ENCODE peak calls at places on chromosome 21, in eight cellular contexts. One of them, this sample, is unnamed. For H3K9me3, the result is how much of the 10 kb centered on the place peaks cover.

GRCh38 chr21:42503711-42504110 is 7.7 kb upstream of the RSPH1 start:
- DNase-seq in tibial artery: no peak
- DNase-seq in CD8-positive, alpha-beta T cell: no peak
- DNase-seq in testis: peak
- DNase-seq in T-helper 17 cell: no peak
- DNase-seq in CD8-positive, alpha-beta memory T cell: no peak
- DNase-seq in psoas muscle: no peak
- DNase-seq in OCI-LY7: no peak
- DNase-seq in this sample: no peak

GRCh38 chr21:32137266-32137665 is 141.6 kb downstream of the MIS18A start:
- DNase-seq in CD8-positive, alpha-beta memory T cell: no peak
- DNase-seq in T-helper 17 cell: no peak
- DNase-seq in testis: no peak
- DNase-seq in OCI-LY7: no peak
- DNase-seq in psoas muscle: no peak
- DNase-seq in CD8-positive, alpha-beta T cell: no peak
- DNase-seq in tibial artery: no peak
- DNase-seq in this sample: no peak

GRCh38 chr21:38985423-38986378 is 180.0 kb downstream of the ETS2 start:
- DNase-seq in tibial artery: peak
- DNase-seq in psoas muscle: peak
- DNase-seq in OCI-LY7: no peak
- DNase-seq in CD8-positive, alpha-beta T cell: no peak
- DNase-seq in T-helper 17 cell: no peak
- DNase-seq in testis: peak
- DNase-seq in CD8-positive, alpha-beta memory T cell: no peak
- DNase-seq in this sample: no peak

GRCh38 chr21:25997788-25998611 is 172.6 kb downstream of the APP start:
- DNase-seq in psoas muscle: no peak
- DNase-seq in CD8-positive, alpha-beta T cell: no peak
- DNase-seq in T-helper 17 cell: no peak
- DNase-seq in tibial artery: no peak
- DNase-seq in testis: peak
- DNase-seq in CD8-positive, alpha-beta memory T cell: no peak
- DNase-seq in OCI-LY7: no peak
- DNase-seq in this sample: peak

GRCh38 chr21:38869946-38870345 is 64.2 kb downstream of the ETS2 start:
- DNase-seq in CD8-positive, alpha-beta T cell: no peak
- DNase-seq in tibial artery: no peak
- DNase-seq in testis: no peak
- DNase-seq in OCI-LY7: no peak
- DNase-seq in CD8-positive, alpha-beta memory T cell: no peak
- DNase-seq in T-helper 17 cell: no peak
- DNase-seq in psoas muscle: no peak
- DNase-seq in this sample: no peak

GRCh38 chr21:42690586-42690985 is 37.2 kb downstream of the PDE9A start:
- DNase-seq in CD8-positive, alpha-beta memory T cell: no peak
- DNase-seq in testis: no peak
- DNase-seq in OCI-LY7: no peak
- DNase-seq in tibial artery: peak
- DNase-seq in CD8-positive, alpha-beta T cell: no peak
- DNase-seq in psoas muscle: no peak
- DNase-seq in T-helper 17 cell: no peak
- DNase-seq in this sample: no peak

GRCh38 chr21:36704281-36704957 is 5.5 kb downstream of the SIM2 start:
- DNase-seq in psoas muscle: no peak
- DNase-seq in testis: no peak
- DNase-seq in CD8-positive, alpha-beta T cell: no peak
- DNase-seq in OCI-LY7: no peak
- DNase-seq in CD8-positive, alpha-beta memory T cell: no peak
- DNase-seq in T-helper 17 cell: no peak
- DNase-seq in tibial artery: no peak
- DNase-seq in this sample: no peak

GRCh38 chr21:16194851-16195251 is 465.1 kb downstream of the USP25 start:
- DNase-seq in OCI-LY7: no peak
- DNase-seq in tibial artery: no peak
- DNase-seq in CD8-positive, alpha-beta T cell: no peak
- DNase-seq in testis: peak
- DNase-seq in psoas muscle: no peak
- DNase-seq in T-helper 17 cell: no peak
- DNase-seq in CD8-positive, alpha-beta memory T cell: no peak
- DNase-seq in this sample: no peak

GRCh38 chr21:39556176-39556575 is 56.6 kb upstream of the B3GALT5 start:
- DNase-seq in CD8-positive, alpha-beta T cell: no peak
- DNase-seq in T-helper 17 cell: no peak
- DNase-seq in psoas muscle: no peak
- DNase-seq in testis: no peak
- DNase-seq in OCI-LY7: no peak
- DNase-seq in tibial artery: no peak
- DNase-seq in CD8-positive, alpha-beta memory T cell: no peak
- DNase-seq in this sample: peak

GRCh38 chr21:32562426-32562825 is 22.9 kb downstream of the TCP10L start:
- DNase-seq in testis: peak
- DNase-seq in psoas muscle: no peak
- DNase-seq in OCI-LY7: no peak
- DNase-seq in tibial artery: no peak
- DNase-seq in CD8-positive, alpha-beta memory T cell: no peak
- DNase-seq in CD8-positive, alpha-beta T cell: peak
- DNase-seq in T-helper 17 cell: no peak
- DNase-seq in this sample: peak

GRCh38 chr21:38900499-38900898 is 94.8 kb downstream of the ETS2 start:
- DNase-seq in T-helper 17 cell: no peak
- DNase-seq in OCI-LY7: no peak
- DNase-seq in tibial artery: no peak
- DNase-seq in psoas muscle: no peak
- DNase-seq in testis: no peak
- DNase-seq in CD8-positive, alpha-beta memory T cell: no peak
- DNase-seq in CD8-positive, alpha-beta T cell: no peak
- DNase-seq in this sample: no peak

GRCh38 chr21:25369524-25370300 is 237.6 kb downstream of the MRPL39 start:
- DNase-seq in T-helper 17 cell: no peak
- DNase-seq in testis: no peak
- DNase-seq in OCI-LY7: no peak
- DNase-seq in psoas muscle: no peak
- DNase-seq in tibial artery: no peak
- DNase-seq in CD8-positive, alpha-beta memory T cell: no peak
- DNase-seq in CD8-positive, alpha-beta T cell: no peak
- DNase-seq in this sample: no peak

GRCh38 chr21:15896501-15896900 is 166.7 kb downstream of the USP25 start:
- DNase-seq in CD8-positive, alpha-beta memory T cell: no peak
- DNase-seq in T-helper 17 cell: no peak
- DNase-seq in psoas muscle: no peak
- DNase-seq in tibial artery: no peak
- DNase-seq in CD8-positive, alpha-beta T cell: no peak
- DNase-seq in testis: no peak
- DNase-seq in OCI-LY7: no peak
- DNase-seq in this sample: no peak

GRCh38 chr21:42652527-42653491 is 612 bp upstream of the PDE9A start:
- DNase-seq in psoas muscle: peak
- DNase-seq in T-helper 17 cell: no peak
- DNase-seq in OCI-LY7: no peak
- DNase-seq in tibial artery: peak
- DNase-seq in CD8-positive, alpha-beta memory T cell: no peak
- DNase-seq in CD8-positive, alpha-beta T cell: no peak
- DNase-seq in testis: peak
- DNase-seq in this sample: peak

DNA sequence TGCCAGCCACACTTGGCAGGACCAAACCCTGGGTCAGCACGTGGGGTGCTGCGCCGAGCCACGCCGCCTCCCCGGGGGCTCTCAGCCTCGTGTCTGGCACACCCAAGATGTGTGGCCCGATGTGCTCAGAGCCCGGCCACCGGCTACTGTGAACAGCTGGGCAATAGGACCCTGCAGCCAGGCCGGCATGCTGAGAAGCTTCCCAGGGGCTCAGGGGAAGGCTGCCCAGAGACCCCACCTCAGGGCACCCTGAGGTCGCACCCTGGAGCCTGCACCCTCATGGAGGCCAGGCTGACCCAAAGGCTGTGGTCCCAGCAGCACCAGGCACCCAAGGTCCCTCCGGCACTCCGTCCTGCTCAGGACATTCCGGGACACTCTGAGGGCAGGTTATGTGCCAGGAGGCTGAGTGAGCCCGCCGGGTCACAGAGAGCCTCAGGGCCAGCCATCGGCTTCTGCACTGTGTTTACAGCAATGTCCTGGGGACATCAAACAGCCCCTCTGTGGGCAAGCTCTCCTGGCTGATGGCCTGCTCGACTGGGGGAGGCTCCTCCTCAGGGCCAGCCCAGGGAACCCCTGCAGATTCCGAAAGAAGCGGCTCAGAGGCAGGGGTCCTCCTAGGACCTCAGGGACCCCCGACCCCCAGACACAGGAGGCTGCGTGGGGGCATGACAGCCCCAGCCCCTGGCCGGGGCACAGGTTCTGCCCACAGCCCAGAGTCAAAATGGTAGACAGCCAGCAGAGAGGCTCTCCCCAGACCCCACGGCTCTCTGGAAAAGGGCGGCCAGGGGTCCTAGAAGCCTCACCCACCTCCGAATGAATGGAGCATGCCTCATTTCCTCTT is 8.3 kb downstream of the SLC19A1 start:
- DNase-seq in CD8-positive, alpha-beta memory T cell: no peak
- DNase-seq in tibial artery: peak
- DNase-seq in OCI-LY7: no peak
- DNase-seq in psoas muscle: peak
- DNase-seq in T-helper 17 cell: peak
- DNase-seq in testis: no peak
- DNase-seq in CD8-positive, alpha-beta T cell: no peak
- DNase-seq in this sample: no peak
- H3K9me3 ChIP-seq in CD8-positive, alpha-beta memory T cell: under half
- H3K9me3 ChIP-seq in tibial artery: under half
- H3K9me3 ChIP-seq in OCI-LY7: under half
- H3K9me3 ChIP-seq in psoas muscle: under half
- H3K9me3 ChIP-seq in T-helper 17 cell: under half
- H3K9me3 ChIP-seq in testis: under half
- H3K9me3 ChIP-seq in CD8-positive, alpha-beta T cell: under half
- H3K9me3 ChIP-seq in this sample: under half

DNA sequence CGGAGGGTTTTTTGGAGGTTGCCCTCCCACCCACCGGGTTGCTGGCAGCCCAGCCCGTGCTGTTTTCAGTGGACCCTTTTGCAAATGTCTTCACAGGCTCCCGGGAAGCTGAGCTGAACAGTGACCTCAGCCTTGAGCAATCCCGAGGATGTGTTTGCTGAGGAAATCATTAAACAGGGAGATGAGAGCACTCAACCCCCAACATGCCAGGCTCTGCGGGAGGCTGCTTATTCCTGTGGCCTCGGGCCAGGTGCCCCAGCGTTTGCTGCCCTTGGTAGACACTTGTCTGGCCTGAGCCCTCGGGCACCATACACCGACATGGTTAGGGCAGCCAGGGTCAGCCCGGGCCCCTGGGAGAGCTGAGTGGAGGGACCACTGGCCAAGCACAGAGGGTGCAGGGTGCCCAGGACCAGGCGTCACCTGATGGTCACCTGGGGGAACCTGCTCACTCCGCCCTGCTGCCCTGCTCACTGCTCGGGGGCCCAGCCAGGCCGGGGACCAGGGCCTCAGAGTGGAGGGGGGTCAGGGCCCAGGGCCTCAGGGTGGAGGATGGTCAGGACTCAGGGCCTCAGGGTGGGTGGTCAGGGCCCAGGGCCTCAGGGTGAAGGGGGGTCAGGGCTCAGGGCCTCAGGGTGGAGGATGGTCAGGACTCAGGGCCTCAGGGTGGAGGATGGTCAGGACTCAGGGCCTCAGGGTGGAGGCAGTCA is 42.5 kb upstream of the POFUT2 start:
- DNase-seq in tibial artery: peak
- DNase-seq in OCI-LY7: no peak
- DNase-seq in testis: no peak
- DNase-seq in CD8-positive, alpha-beta T cell: no peak
- DNase-seq in T-helper 17 cell: no peak
- DNase-seq in CD8-positive, alpha-beta memory T cell: no peak
- DNase-seq in psoas muscle: peak
- DNase-seq in this sample: no peak
- H3K9me3 ChIP-seq in tibial artery: under half
- H3K9me3 ChIP-seq in OCI-LY7: under half
- H3K9me3 ChIP-seq in testis: under half
- H3K9me3 ChIP-seq in CD8-positive, alpha-beta T cell: under half
- H3K9me3 ChIP-seq in T-helper 17 cell: under half
- H3K9me3 ChIP-seq in CD8-positive, alpha-beta memory T cell: under half
- H3K9me3 ChIP-seq in psoas muscle: under half
- H3K9me3 ChIP-seq in this sample: under half

GRCh38 chr21:10463156-10463555 is 58.2 kb upstream of the TPTE start:
- DNase-seq in testis: no peak
- DNase-seq in T-helper 17 cell: no peak
- DNase-seq in CD8-positive, alpha-beta memory T cell: no peak
- DNase-seq in tibial artery: no peak
- DNase-seq in CD8-positive, alpha-beta T cell: no peak
- DNase-seq in psoas muscle: no peak
- DNase-seq in OCI-LY7: no peak
- DNase-seq in this sample: no peak

GRCh38 chr21:10466200-10466599 is 55.2 kb upstream of the TPTE start:
- DNase-seq in OCI-LY7: no peak
- DNase-seq in T-helper 17 cell: no peak
- DNase-seq in tibial artery: no peak
- DNase-seq in testis: no peak
- DNase-seq in psoas muscle: no peak
- DNase-seq in CD8-positive, alpha-beta T cell: no peak
- DNase-seq in CD8-positive, alpha-beta memory T cell: no peak
- DNase-seq in this sample: no peak

GRCh38 chr21:10464975-10465374 is 56.4 kb upstream of the TPTE start:
- DNase-seq in testis: no peak
- DNase-seq in CD8-positive, alpha-beta T cell: no peak
- DNase-seq in OCI-LY7: no peak
- DNase-seq in T-helper 17 cell: no peak
- DNase-seq in psoas muscle: no peak
- DNase-seq in tibial artery: no peak
- DNase-seq in CD8-positive, alpha-beta memory T cell: no peak
- DNase-seq in this sample: no peak
- H3K9me3 ChIP-seq in testis: under half
- H3K9me3 ChIP-seq in CD8-positive, alpha-beta T cell: under half
- H3K9me3 ChIP-seq in OCI-LY7: half or more
- H3K9me3 ChIP-seq in T-helper 17 cell: under half
- H3K9me3 ChIP-seq in psoas muscle: under half
- H3K9me3 ChIP-seq in tibial artery: under half
- H3K9me3 ChIP-seq in CD8-positive, alpha-beta memory T cell: under half
- H3K9me3 ChIP-seq in this sample: under half

GRCh38 chr21:8992731-8993174 is 1528.6 kb upstream of the TPTE start:
- DNase-seq in tibial artery: no peak
- DNase-seq in CD8-positive, alpha-beta memory T cell: no peak
- DNase-seq in testis: no peak
- DNase-seq in CD8-positive, alpha-beta T cell: no peak
- DNase-seq in T-helper 17 cell: no peak
- DNase-seq in psoas muscle: peak
- DNase-seq in OCI-LY7: no peak
- DNase-seq in this sample: no peak

GRCh38 chr21:8991968-8992621 is 1529.3 kb upstream of the TPTE start:
- DNase-seq in testis: no peak
- DNase-seq in T-helper 17 cell: no peak
- DNase-seq in tibial artery: no peak
- DNase-seq in OCI-LY7: no peak
- DNase-seq in psoas muscle: no peak
- DNase-seq in CD8-positive, alpha-beta memory T cell: no peak
- DNase-seq in CD8-positive, alpha-beta T cell: no peak
- DNase-seq in this sample: no peak

GRCh38 chr21:8993284-8993942 is 1528.0 kb upstream of the TPTE start:
- DNase-seq in OCI-LY7: no peak
- DNase-seq in T-helper 17 cell: no peak
- DNase-seq in testis: no peak
- DNase-seq in tibial artery: no peak
- DNase-seq in psoas muscle: no peak
- DNase-seq in CD8-positive, alpha-beta T cell: no peak
- DNase-seq in CD8-positive, alpha-beta memory T cell: no peak
- DNase-seq in this sample: no peak

GRCh38 chr21:8994640-8995511 is 1526.5 kb upstream of the TPTE start:
- DNase-seq in testis: no peak
- DNase-seq in T-helper 17 cell: no peak
- DNase-seq in OCI-LY7: no peak
- DNase-seq in psoas muscle: no peak
- DNase-seq in tibial artery: no peak
- DNase-seq in CD8-positive, alpha-beta memory T cell: no peak
- DNase-seq in CD8-positive, alpha-beta T cell: no peak
- DNase-seq in this sample: no peak

GRCh38 chr21:8993943-8994639 is 1527.3 kb upstream of the TPTE start:
- DNase-seq in CD8-positive, alpha-beta memory T cell: no peak
- DNase-seq in testis: no peak
- DNase-seq in tibial artery: no peak
- DNase-seq in T-helper 17 cell: no peak
- DNase-seq in CD8-positive, alpha-beta T cell: no peak
- DNase-seq in psoas muscle: no peak
- DNase-seq in OCI-LY7: no peak
- DNase-seq in this sample: no peak
- H3K9me3 ChIP-seq in CD8-positive, alpha-beta memory T cell: under half
- H3K9me3 ChIP-seq in testis: under half
- H3K9me3 ChIP-seq in tibial artery: under half
- H3K9me3 ChIP-seq in T-helper 17 cell: under half
- H3K9me3 ChIP-seq in CD8-positive, alpha-beta T cell: under half
- H3K9me3 ChIP-seq in psoas muscle: under half
- H3K9me3 ChIP-seq in OCI-LY7: half or more
- H3K9me3 ChIP-seq in this sample: under half

This sample was measured in neuronal stem cell.